ENCODE peak calls at places on chromosomes 13 and 19, in five cellular contexts. One of them, this sample, is unnamed. For H3K4me1, the result is how much of the 10 kb centered on the place peaks cover.

GRCh38 chr13:36130542-36131214 is 504 bp downstream of the DCLK1 start:
- DNase-seq in HCT116: no peak
- DNase-seq in spleen: no peak
- DNase-seq in transverse colon: no peak
- DNase-seq in stomach: no peak
- DNase-seq in this sample: peak

GRCh38 chr19:40718774-40719391 is 2.0 kb downstream of the ITPKC start:
- DNase-seq in HCT116: peak
- DNase-seq in transverse colon: peak
- DNase-seq in stomach: peak
- DNase-seq in spleen: peak
- DNase-seq in this sample: peak

GRCh38 chr13:30027569-30028455 is 177.4 kb upstream of the UBL3 start:
- DNase-seq in HCT116: no peak
- DNase-seq in stomach: no peak
- DNase-seq in transverse colon: no peak
- DNase-seq in spleen: no peak
- DNase-seq in this sample: no peak

GRCh38 chr19:46713781-46714522 is 3.0 kb downstream of the PRKD2 start:
- DNase-seq in spleen: peak
- DNase-seq in transverse colon: peak
- DNase-seq in stomach: peak
- DNase-seq in HCT116: peak
- DNase-seq in this sample: peak

GRCh38 chr13:106403280-106403679 is 132.2 kb downstream of the EFNB2 start:
- DNase-seq in transverse colon: no peak
- DNase-seq in stomach: no peak
- DNase-seq in spleen: no peak
- DNase-seq in HCT116: no peak
- DNase-seq in this sample: no peak

GRCh38 chr19:11435057-11435832 is at the start of the genes ODAD3 and PRKCSH:
- DNase-seq in transverse colon: peak
- DNase-seq in HCT116: peak
- DNase-seq in spleen: peak
- DNase-seq in stomach: peak
- DNase-seq in this sample: peak

GRCh38 chr13:106570354-106570822 is 2.5 kb upstream of the ARGLU1 start:
- DNase-seq in transverse colon: peak
- DNase-seq in spleen: peak
- DNase-seq in stomach: peak
- DNase-seq in HCT116: peak
- DNase-seq in this sample: peak

GRCh38 chr19:42081584-42082258 is 5.8 kb downstream of the ZNF574 start:
- DNase-seq in spleen: no peak
- DNase-seq in stomach: no peak
- DNase-seq in HCT116: no peak
- DNase-seq in transverse colon: no peak
- DNase-seq in this sample: peak

GRCh38 chr19:2053601-2054389 is 2.8 kb upstream of the MKNK2 start:
- DNase-seq in HCT116: no peak
- DNase-seq in stomach: peak
- DNase-seq in transverse colon: peak
- DNase-seq in spleen: peak
- DNase-seq in this sample: no peak

GRCh38 chr19:39136225-39136940 is 10.8 kb downstream of the PAK4 start:
- DNase-seq in transverse colon: peak
- DNase-seq in stomach: peak
- DNase-seq in HCT116: no peak
- DNase-seq in spleen: no peak
- DNase-seq in this sample: no peak

GRCh38 chr19:39132344-39132969 is 6.9 kb downstream of the PAK4 start:
- DNase-seq in transverse colon: no peak
- DNase-seq in HCT116: no peak
- DNase-seq in spleen: no peak
- DNase-seq in stomach: no peak
- DNase-seq in this sample: no peak

GRCh38 chr19:39135701-39136100 is 10.1 kb downstream of the PAK4 start:
- DNase-seq in stomach: no peak
- DNase-seq in HCT116: no peak
- DNase-seq in transverse colon: no peak
- DNase-seq in spleen: no peak
- DNase-seq in this sample: no peak

GRCh38 chr19:39131255-39131755 is 5.7 kb downstream of the PAK4 start:
- DNase-seq in spleen: no peak
- DNase-seq in HCT116: no peak
- DNase-seq in transverse colon: no peak
- DNase-seq in stomach: no peak
- DNase-seq in this sample: no peak

DNA sequence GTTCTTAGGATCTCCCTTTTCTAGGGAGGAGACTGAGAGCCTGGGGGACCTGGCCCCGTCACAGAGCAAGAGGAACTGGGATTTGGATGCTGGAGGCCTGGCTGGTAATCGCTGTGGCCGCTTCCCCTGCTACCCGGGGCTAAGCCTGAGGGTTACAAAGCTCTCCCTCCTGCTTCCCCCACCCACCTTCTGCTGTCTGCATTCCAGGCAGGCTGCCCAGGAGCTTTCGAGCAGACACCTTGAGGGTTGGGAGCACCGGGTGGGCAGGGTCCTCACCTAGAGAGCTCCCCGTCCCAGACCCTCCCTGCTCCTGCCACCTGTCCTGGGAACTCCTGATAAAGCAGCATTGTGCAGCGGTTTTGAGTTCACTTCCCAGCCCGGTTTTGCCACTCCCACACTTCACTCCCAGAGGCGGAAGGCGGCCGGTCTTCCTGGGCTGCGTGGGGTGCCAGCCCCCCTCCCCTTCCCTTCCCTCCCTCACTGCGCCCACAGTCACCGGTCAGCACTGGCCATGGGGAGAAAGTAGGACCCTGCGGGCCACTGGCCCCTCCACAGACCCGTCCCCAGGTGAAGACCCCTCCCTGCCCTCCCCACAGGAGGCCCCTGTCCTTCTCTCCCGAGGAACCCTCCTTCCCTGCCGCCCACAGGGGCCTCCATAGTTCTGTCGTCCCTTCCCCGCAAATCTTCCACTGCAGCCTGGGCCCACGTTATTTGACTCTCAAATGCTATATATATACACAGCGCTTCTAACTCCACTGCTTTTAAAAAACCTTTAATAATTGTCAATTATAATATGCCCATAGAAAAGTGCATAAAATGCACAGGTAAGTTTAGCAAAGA is 8.1 kb downstream of the PAK4 start:
- DNase-seq in spleen: no peak
- DNase-seq in transverse colon: peak
- DNase-seq in stomach: peak
- DNase-seq in HCT116: no peak
- DNase-seq in this sample: peak
- H3K4me1 ChIP-seq in spleen: under half
- H3K4me1 ChIP-seq in transverse colon: under half
- H3K4me1 ChIP-seq in stomach: half or more
- H3K4me1 ChIP-seq in HCT116: under half
- H3K4me1 ChIP-seq in this sample: half or more

GRCh38 chr19:16293133-16294085 is 31.2 kb upstream of the KLF2 start:
- DNase-seq in transverse colon: peak
- DNase-seq in spleen: no peak
- DNase-seq in stomach: peak
- DNase-seq in HCT116: no peak
- DNase-seq in this sample: no peak
- TF ChIP-seq POLR2AphosphoS5 in transverse colon: peak
- TF ChIP-seq POLR2AphosphoS5 in spleen: no peak
- TF ChIP-seq POLR2AphosphoS5 in stomach: peak
- TF ChIP-seq POLR2AphosphoS5 in HCT116: no peak
- TF ChIP-seq POLR2AphosphoS5 in this sample: no peak

GRCh38 chr13:42876270-42876714 is 94.9 kb downstream of the FAM216B start:
- DNase-seq in spleen: no peak
- DNase-seq in stomach: no peak
- DNase-seq in HCT116: no peak
- DNase-seq in transverse colon: no peak
- DNase-seq in this sample: peak
- H3K4me1 ChIP-seq in spleen: under half
- H3K4me1 ChIP-seq in stomach: under half
- H3K4me1 ChIP-seq in HCT116: under half
- H3K4me1 ChIP-seq in transverse colon: under half
- H3K4me1 ChIP-seq in this sample: under half

GRCh38 chr19:8513687-8514504 is at the start of gene ZNF414:
- DNase-seq in HCT116: peak
- DNase-seq in stomach: peak
- DNase-seq in spleen: peak
- DNase-seq in transverse colon: peak
- DNase-seq in this sample: peak

GRCh38 chr19:8519388-8519787 is 5.4 kb upstream of the ZNF414 start:
- DNase-seq in stomach: no peak
- DNase-seq in HCT116: no peak
- DNase-seq in transverse colon: no peak
- DNase-seq in spleen: no peak
- DNase-seq in this sample: no peak

GRCh38 chr19:8517551-8518442 is 3.8 kb upstream of the ZNF414 start:
- DNase-seq in transverse colon: no peak
- DNase-seq in HCT116: no peak
- DNase-seq in spleen: peak
- DNase-seq in stomach: no peak
- DNase-seq in this sample: no peak

GRCh38 chr19:8515317-8515716 is 1.4 kb upstream of the ZNF414 start:
- DNase-seq in stomach: no peak
- DNase-seq in HCT116: no peak
- DNase-seq in spleen: peak
- DNase-seq in transverse colon: no peak
- DNase-seq in this sample: no peak

DNA sequence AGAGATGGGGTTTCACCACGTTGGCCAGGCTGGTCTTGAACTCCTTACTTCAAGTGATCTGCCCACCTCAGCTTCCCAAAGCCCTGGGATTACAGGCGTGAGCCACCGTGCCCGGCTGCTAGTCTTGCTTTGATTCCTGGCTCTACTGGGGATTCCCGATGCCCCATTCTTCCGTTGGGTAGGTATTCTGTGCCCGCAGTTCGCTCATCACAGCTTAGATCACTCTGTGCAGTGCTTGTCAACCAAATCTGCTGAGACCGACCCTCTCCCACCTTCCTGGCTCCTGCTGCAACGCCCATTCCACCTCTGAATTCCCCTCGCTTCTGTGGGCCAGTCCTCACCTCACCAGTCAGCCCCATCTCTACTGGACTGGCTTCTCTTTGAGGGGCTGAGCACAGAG is 4.6 kb upstream of the ZNF414 start:
- DNase-seq in stomach: no peak
- DNase-seq in HCT116: no peak
- DNase-seq in spleen: no peak
- DNase-seq in transverse colon: no peak
- DNase-seq in this sample: no peak
- TF ChIP-seq POLR2AphosphoS5 in stomach: no peak
- TF ChIP-seq POLR2AphosphoS5 in HCT116: no peak
- TF ChIP-seq POLR2AphosphoS5 in spleen: no peak
- TF ChIP-seq POLR2AphosphoS5 in transverse colon: no peak
- TF ChIP-seq POLR2AphosphoS5 in this sample: no peak

DNA sequence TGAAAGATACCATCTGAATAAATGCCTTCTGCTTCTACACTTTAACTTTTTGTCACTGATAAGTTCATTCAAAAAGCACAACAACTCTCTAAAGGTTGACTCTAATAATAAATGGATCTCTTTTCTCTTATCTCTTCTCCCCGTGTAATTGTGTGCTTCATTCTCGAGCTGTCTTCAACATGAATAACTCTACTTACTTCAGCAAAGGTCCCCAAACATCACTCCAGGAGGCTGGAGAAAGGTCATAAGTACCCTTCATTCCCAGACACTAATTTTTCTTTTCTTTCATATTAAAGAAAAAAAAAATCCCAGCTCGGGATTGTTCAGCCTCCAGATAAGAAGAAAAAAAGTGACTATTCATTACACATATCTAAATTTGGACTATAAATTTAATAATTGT is 222.2 kb downstream of the FOXO1 start:
- DNase-seq in spleen: no peak
- DNase-seq in stomach: no peak
- DNase-seq in transverse colon: no peak
- DNase-seq in HCT116: no peak
- DNase-seq in this sample: no peak
- H3K4me1 ChIP-seq in spleen: under half
- H3K4me1 ChIP-seq in stomach: under half
- H3K4me1 ChIP-seq in transverse colon: under half
- H3K4me1 ChIP-seq in HCT116: under half
- H3K4me1 ChIP-seq in this sample: under half

GRCh38 chr19:4817467-4818277 is 13.8 kb downstream of the TICAM1 start:
- DNase-seq in spleen: no peak
- DNase-seq in stomach: peak
- DNase-seq in HCT116: no peak
- DNase-seq in transverse colon: no peak
- DNase-seq in this sample: peak

GRCh38 chr19:4816388-4817165 is 14.9 kb downstream of the TICAM1 start:
- DNase-seq in stomach: no peak
- DNase-seq in spleen: no peak
- DNase-seq in HCT116: no peak
- DNase-seq in transverse colon: no peak
- DNase-seq in this sample: no peak

GRCh38 chr19:4811328-4812131 is 20.0 kb downstream of the TICAM1 start:
- DNase-seq in stomach: peak
- DNase-seq in transverse colon: peak
- DNase-seq in spleen: peak
- DNase-seq in HCT116: peak
- DNase-seq in this sample: peak

GRCh38 chr19:4815426-4816387 is 15.8 kb downstream of the TICAM1 start:
- DNase-seq in HCT116: peak
- DNase-seq in spleen: peak
- DNase-seq in stomach: peak
- DNase-seq in transverse colon: peak
- DNase-seq in this sample: peak

GRCh38 chr19:4814625-4815425 is 16.7 kb downstream of the TICAM1 start:
- DNase-seq in spleen: no peak
- DNase-seq in stomach: no peak
- DNase-seq in HCT116: no peak
- DNase-seq in transverse colon: no peak
- DNase-seq in this sample: no peak
- TF ChIP-seq POLR2AphosphoS5 in spleen: no peak
- TF ChIP-seq POLR2AphosphoS5 in stomach: no peak
- TF ChIP-seq POLR2AphosphoS5 in HCT116: no peak
- TF ChIP-seq POLR2AphosphoS5 in transverse colon: no peak
- TF ChIP-seq POLR2AphosphoS5 in this sample: no peak

DNA sequence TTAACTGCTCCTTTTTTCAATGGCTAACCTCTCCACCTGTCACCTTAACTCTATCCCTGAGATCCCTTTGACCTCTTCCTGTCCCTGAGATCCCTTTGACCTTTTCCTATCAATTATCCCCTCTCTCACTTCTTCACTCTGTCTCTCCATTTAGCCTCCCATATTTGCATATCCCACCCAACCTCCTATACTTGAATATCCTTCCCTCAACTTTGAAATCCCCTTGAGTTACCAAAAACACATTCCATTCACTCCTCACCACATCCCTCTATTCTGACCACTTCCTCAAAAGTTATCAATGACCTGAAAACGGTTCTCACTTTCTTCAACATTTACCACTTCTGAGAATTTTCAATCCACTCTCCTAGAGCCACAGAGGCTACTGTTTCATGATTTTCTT is 3.0 kb downstream of the MYCBP2 start:
- DNase-seq in stomach: no peak
- DNase-seq in HCT116: no peak
- DNase-seq in transverse colon: no peak
- DNase-seq in spleen: no peak
- DNase-seq in this sample: no peak
- H3K4me1 ChIP-seq in stomach: half or more
- H3K4me1 ChIP-seq in HCT116: under half
- H3K4me1 ChIP-seq in transverse colon: under half
- H3K4me1 ChIP-seq in spleen: half or more
- H3K4me1 ChIP-seq in this sample: under half